ENCODE peak calls at places on chromosomes 4 and X, in eight cellular contexts. One of them, this sample, is unnamed.

GRCh38 chr4:148376151-148376550 is 66.1 kb downstream of the NR3C2 start:
- DNase-seq in IMR-90: peak
- DNase-seq in fibroblast of lung: peak
- DNase-seq in endothelial cell of umbilical vein: peak
- DNase-seq in GM23248: no peak
- DNase-seq in HCT116: peak
- DNase-seq in GM12878: no peak
- DNase-seq in mesendoderm: no peak
- DNase-seq in this sample: no peak

GRCh38 chr4:4599886-4600285 is 58.0 kb upstream of the STX18 start:
- DNase-seq in endothelial cell of umbilical vein: peak
- DNase-seq in mesendoderm: no peak
- DNase-seq in GM23248: no peak
- DNase-seq in fibroblast of lung: no peak
- DNase-seq in IMR-90: no peak
- DNase-seq in HCT116: no peak
- DNase-seq in GM12878: no peak
- DNase-seq in this sample: no peak

GRCh38 chr4:105710012-105710600 is 1.5 kb downstream of the GSTCD start:
- DNase-seq in GM23248: no peak
- DNase-seq in HCT116: no peak
- DNase-seq in IMR-90: no peak
- DNase-seq in fibroblast of lung: no peak
- DNase-seq in GM12878: no peak
- DNase-seq in endothelial cell of umbilical vein: no peak
- DNase-seq in mesendoderm: peak
- DNase-seq in this sample: no peak

GRCh38 chr4:80322716-80323115 is 12.8 kb upstream of the CFAP299 start:
- DNase-seq in fibroblast of lung: peak
- DNase-seq in GM23248: peak
- DNase-seq in IMR-90: peak
- DNase-seq in HCT116: no peak
- DNase-seq in GM12878: no peak
- DNase-seq in endothelial cell of umbilical vein: peak
- DNase-seq in mesendoderm: no peak
- DNase-seq in this sample: no peak

GRCh38 chr4:42881262-42881661 is 11.3 kb upstream of the GRXCR1 start:
- DNase-seq in HCT116: no peak
- DNase-seq in IMR-90: no peak
- DNase-seq in GM23248: no peak
- DNase-seq in mesendoderm: no peak
- DNase-seq in endothelial cell of umbilical vein: no peak
- DNase-seq in fibroblast of lung: no peak
- DNase-seq in GM12878: no peak
- DNase-seq in this sample: no peak

GRCh38 chr4:27098034-27098433 is 237.4 kb downstream of the STIM2 start:
- DNase-seq in endothelial cell of umbilical vein: no peak
- DNase-seq in fibroblast of lung: no peak
- DNase-seq in HCT116: no peak
- DNase-seq in GM23248: no peak
- DNase-seq in GM12878: no peak
- DNase-seq in IMR-90: no peak
- DNase-seq in mesendoderm: no peak
- DNase-seq in this sample: no peak

GRCh38 chrX:131199086-131199485 is 90.0 kb downstream of the IGSF1 start:
- DNase-seq in GM12878: no peak
- DNase-seq in HCT116: no peak
- DNase-seq in fibroblast of lung: no peak
- DNase-seq in mesendoderm: no peak
- DNase-seq in IMR-90: no peak
- DNase-seq in endothelial cell of umbilical vein: no peak
- DNase-seq in GM23248: no peak
- DNase-seq in this sample: no peak

GRCh38 chrX:666762-667161 is 36.2 kb downstream of the SHOX start:
- DNase-seq in IMR-90: no peak
- DNase-seq in HCT116: no peak
- DNase-seq in GM12878: no peak
- DNase-seq in GM23248: no peak
- DNase-seq in mesendoderm: peak
- DNase-seq in fibroblast of lung: no peak
- DNase-seq in endothelial cell of umbilical vein: no peak
- DNase-seq in this sample: no peak

GRCh38 chr4:92334716-92335350 is 31.1 kb downstream of the GRID2 start:
- DNase-seq in endothelial cell of umbilical vein: no peak
- DNase-seq in IMR-90: no peak
- DNase-seq in GM12878: no peak
- DNase-seq in GM23248: no peak
- DNase-seq in HCT116: no peak
- DNase-seq in fibroblast of lung: peak
- DNase-seq in mesendoderm: no peak
- DNase-seq in this sample: no peak

GRCh38 chr4:189117426-189117825 is 823.2 kb upstream of the FRG1 start:
- DNase-seq in fibroblast of lung: no peak
- DNase-seq in mesendoderm: peak
- DNase-seq in GM23248: peak
- DNase-seq in HCT116: no peak
- DNase-seq in endothelial cell of umbilical vein: no peak
- DNase-seq in IMR-90: peak
- DNase-seq in GM12878: no peak
- DNase-seq in this sample: no peak

GRCh38 chrX:20711366-20711765 is 444.7 kb upstream of the RPS6KA3 start:
- DNase-seq in endothelial cell of umbilical vein: no peak
- DNase-seq in mesendoderm: no peak
- DNase-seq in IMR-90: no peak
- DNase-seq in GM12878: no peak
- DNase-seq in GM23248: no peak
- DNase-seq in fibroblast of lung: no peak
- DNase-seq in HCT116: no peak
- DNase-seq in this sample: no peak

GRCh38 chrX:50903387-50904027 is 7.0 kb upstream of the BMP15 start:
- DNase-seq in HCT116: peak
- DNase-seq in GM12878: no peak
- DNase-seq in mesendoderm: peak
- DNase-seq in endothelial cell of umbilical vein: peak
- DNase-seq in fibroblast of lung: peak
- DNase-seq in IMR-90: peak
- DNase-seq in GM23248: peak
- DNase-seq in this sample: no peak

GRCh38 chrX:7090506-7091095 is 56.9 kb upstream of the STS start:
- DNase-seq in endothelial cell of umbilical vein: peak
- DNase-seq in GM12878: no peak
- DNase-seq in fibroblast of lung: no peak
- DNase-seq in mesendoderm: no peak
- DNase-seq in HCT116: no peak
- DNase-seq in IMR-90: no peak
- DNase-seq in GM23248: no peak
- DNase-seq in this sample: no peak

GRCh38 chrX:7086384-7086783 is 61.1 kb upstream of the STS start:
- DNase-seq in mesendoderm: peak
- DNase-seq in GM23248: peak
- DNase-seq in fibroblast of lung: no peak
- DNase-seq in IMR-90: no peak
- DNase-seq in endothelial cell of umbilical vein: no peak
- DNase-seq in HCT116: no peak
- DNase-seq in GM12878: no peak
- DNase-seq in this sample: no peak

GRCh38 chrX:7091923-7092322 is 55.6 kb upstream of the STS start:
- DNase-seq in mesendoderm: no peak
- DNase-seq in IMR-90: no peak
- DNase-seq in HCT116: no peak
- DNase-seq in GM23248: no peak
- DNase-seq in fibroblast of lung: no peak
- DNase-seq in GM12878: no peak
- DNase-seq in endothelial cell of umbilical vein: no peak
- DNase-seq in this sample: no peak

GRCh38 chrX:7085879-7086278 is 61.6 kb upstream of the STS start:
- DNase-seq in GM23248: no peak
- DNase-seq in mesendoderm: no peak
- DNase-seq in endothelial cell of umbilical vein: no peak
- DNase-seq in GM12878: no peak
- DNase-seq in fibroblast of lung: no peak
- DNase-seq in IMR-90: no peak
- DNase-seq in HCT116: no peak
- DNase-seq in this sample: no peak

GRCh38 chrX:7088968-7089615 is 58.4 kb upstream of the STS start:
- DNase-seq in GM23248: no peak
- DNase-seq in endothelial cell of umbilical vein: no peak
- DNase-seq in fibroblast of lung: no peak
- DNase-seq in GM12878: no peak
- DNase-seq in mesendoderm: peak
- DNase-seq in IMR-90: no peak
- DNase-seq in HCT116: no peak
- DNase-seq in this sample: no peak
- H3K27ac ChIP-seq in GM23248: no peak
- H3K27ac ChIP-seq in endothelial cell of umbilical vein: no peak
- H3K27ac ChIP-seq in fibroblast of lung: no peak
- H3K27ac ChIP-seq in GM12878: peak
- H3K27ac ChIP-seq in mesendoderm: no peak
- H3K27ac ChIP-seq in IMR-90: no peak
- H3K27ac ChIP-seq in HCT116: no peak
- H3K27ac ChIP-seq in this sample: no peak

GRCh38 chrX:107442914-107443527 is 6.4 kb upstream of the FRMPD3 start:
- DNase-seq in endothelial cell of umbilical vein: no peak
- DNase-seq in IMR-90: no peak
- DNase-seq in GM23248: no peak
- DNase-seq in HCT116: no peak
- DNase-seq in fibroblast of lung: no peak
- DNase-seq in GM12878: no peak
- DNase-seq in mesendoderm: no peak
- DNase-seq in this sample: no peak

GRCh38 chrX:107445636-107446035 is 3.8 kb upstream of the FRMPD3 start:
- DNase-seq in GM12878: no peak
- DNase-seq in IMR-90: no peak
- DNase-seq in mesendoderm: no peak
- DNase-seq in GM23248: no peak
- DNase-seq in fibroblast of lung: no peak
- DNase-seq in endothelial cell of umbilical vein: no peak
- DNase-seq in HCT116: no peak
- DNase-seq in this sample: no peak

GRCh38 chrX:107440692-107441091 is 8.8 kb upstream of the FRMPD3 start:
- DNase-seq in mesendoderm: no peak
- DNase-seq in fibroblast of lung: no peak
- DNase-seq in endothelial cell of umbilical vein: no peak
- DNase-seq in HCT116: no peak
- DNase-seq in GM12878: no peak
- DNase-seq in GM23248: no peak
- DNase-seq in IMR-90: no peak
- DNase-seq in this sample: no peak

GRCh38 chrX:107445146-107445545 is 4.3 kb upstream of the FRMPD3 start:
- DNase-seq in IMR-90: no peak
- DNase-seq in HCT116: no peak
- DNase-seq in endothelial cell of umbilical vein: no peak
- DNase-seq in GM12878: no peak
- DNase-seq in mesendoderm: no peak
- DNase-seq in fibroblast of lung: no peak
- DNase-seq in GM23248: no peak
- DNase-seq in this sample: no peak

DNA sequence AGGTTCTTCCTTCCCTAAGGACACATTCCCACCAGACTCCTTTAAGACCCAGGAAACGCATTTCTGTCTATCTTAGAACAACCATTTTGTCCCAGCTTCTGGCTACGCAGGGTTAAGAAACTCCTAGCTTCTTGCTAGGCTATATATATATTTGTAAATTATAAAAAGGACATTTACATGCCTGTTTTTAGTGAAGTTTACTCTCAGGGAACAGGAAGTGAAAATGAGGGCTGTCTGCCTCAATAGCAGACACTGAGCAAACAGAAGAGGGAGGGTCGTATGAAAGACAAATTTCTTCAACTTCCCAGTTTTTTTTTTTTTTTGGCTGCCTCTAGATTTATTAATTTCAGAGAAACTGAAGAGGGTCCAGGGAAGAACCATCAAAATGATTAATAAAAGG is 9.3 kb upstream of the FRMPD3 start:
- DNase-seq in mesendoderm: no peak
- DNase-seq in endothelial cell of umbilical vein: no peak
- DNase-seq in HCT116: no peak
- DNase-seq in fibroblast of lung: no peak
- DNase-seq in GM12878: no peak
- DNase-seq in GM23248: no peak
- DNase-seq in IMR-90: no peak
- DNase-seq in this sample: no peak
- H3K9ac ChIP-seq in mesendoderm: no peak
- H3K9ac ChIP-seq in endothelial cell of umbilical vein: no peak
- H3K9ac ChIP-seq in HCT116: no peak
- H3K9ac ChIP-seq in fibroblast of lung: no peak
- H3K9ac ChIP-seq in GM12878: no peak
- H3K9ac ChIP-seq in GM23248: no peak
- H3K9ac ChIP-seq in IMR-90: no peak
- H3K9ac ChIP-seq in this sample: no peak

DNA sequence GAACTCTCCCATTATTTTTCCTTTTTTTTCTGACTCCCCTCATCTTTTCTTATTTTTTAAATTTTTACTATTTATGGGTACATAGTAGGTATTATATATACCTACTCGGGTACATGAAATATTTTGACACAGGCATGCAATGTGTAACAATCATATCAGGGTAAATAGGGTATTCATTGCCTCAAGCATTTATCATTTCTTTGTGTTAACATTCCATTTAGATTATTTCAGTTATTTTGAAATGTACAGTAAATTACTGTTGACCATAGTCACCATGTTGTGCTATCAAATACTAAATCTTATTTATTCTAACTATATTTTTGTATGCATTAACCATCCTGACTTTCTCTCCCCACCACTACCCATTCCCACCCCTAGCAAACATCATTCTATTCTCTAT is 33.8 kb upstream of the SLIT2 start:
- DNase-seq in HCT116: no peak
- DNase-seq in GM12878: no peak
- DNase-seq in fibroblast of lung: no peak
- DNase-seq in IMR-90: no peak
- DNase-seq in mesendoderm: no peak
- DNase-seq in GM23248: no peak
- DNase-seq in endothelial cell of umbilical vein: no peak
- DNase-seq in this sample: no peak
- H3K27ac ChIP-seq in HCT116: no peak
- H3K27ac ChIP-seq in GM12878: no peak
- H3K27ac ChIP-seq in fibroblast of lung: no peak
- H3K27ac ChIP-seq in IMR-90: no peak
- H3K27ac ChIP-seq in mesendoderm: no peak
- H3K27ac ChIP-seq in GM23248: no peak
- H3K27ac ChIP-seq in endothelial cell of umbilical vein: no peak
- H3K27ac ChIP-seq in this sample: no peak

DNA sequence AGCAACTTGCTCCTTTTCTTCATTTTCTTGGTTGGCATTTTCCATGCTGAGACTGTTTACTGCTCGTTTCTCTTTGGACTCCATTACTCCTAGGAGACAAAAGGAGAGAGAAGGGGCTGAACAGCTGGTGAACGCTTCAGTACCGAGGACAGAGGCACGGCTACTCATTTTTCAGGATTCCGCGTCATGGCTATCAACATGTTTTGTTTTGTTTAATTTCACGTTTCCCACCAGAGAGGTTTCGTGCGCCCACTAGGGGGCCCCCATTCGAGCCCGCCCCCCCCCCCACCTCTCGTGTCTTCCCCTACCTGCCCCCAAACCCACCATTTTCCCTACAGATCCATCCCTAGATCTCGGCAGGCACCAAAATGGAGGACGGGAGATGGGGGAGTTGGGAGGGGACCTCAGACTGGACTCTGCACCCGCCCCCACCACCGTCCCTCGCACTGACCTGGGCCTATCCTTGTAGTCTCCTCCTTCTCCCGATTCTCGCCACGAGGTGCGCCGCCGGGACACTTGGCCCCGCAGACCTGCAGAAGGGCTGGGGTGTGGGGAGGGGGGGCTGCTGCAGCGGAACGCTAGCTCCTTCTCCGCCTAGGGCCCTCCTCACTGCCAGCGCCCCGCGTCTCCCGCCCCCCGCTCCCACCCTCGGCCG is 653 bp downstream of the BEX1 start:
- DNase-seq in mesendoderm: peak
- DNase-seq in IMR-90: peak
- DNase-seq in endothelial cell of umbilical vein: peak
- DNase-seq in GM12878: no peak
- DNase-seq in fibroblast of lung: peak
- DNase-seq in HCT116: no peak
- DNase-seq in GM23248: peak
- DNase-seq in this sample: peak
- H3K9ac ChIP-seq in mesendoderm: peak
- H3K9ac ChIP-seq in IMR-90: no peak
- H3K9ac ChIP-seq in endothelial cell of umbilical vein: no peak
- H3K9ac ChIP-seq in GM12878: no peak
- H3K9ac ChIP-seq in fibroblast of lung: no peak
- H3K9ac ChIP-seq in HCT116: no peak
- H3K9ac ChIP-seq in GM23248: peak
- H3K9ac ChIP-seq in this sample: no peak